ENCODE peak calls at places on chromosome 4, in seven cellular contexts. L is T-helper 9 cell; I is islet precursor cell; K is left lung; H is activated T-helper 1 cell treated with anti-CD3 and anti-CD28 coated beads, Interleukin-2, amount 50 U/mL, for 16 hours; Z is Ammon's horn; N is tibial artery. T is an unnamed sample.

GRCh38 chr4:73011629-73011985 is 57.9 kb downstream of the COX18 start:
- DNase-seq in I (no peak), Z (no peak), L (no peak), H (no peak), K (peak; percentile 55), N (no peak), T (no peak)

GRCh38 chr4:14155803-14156202 is 528.3 kb upstream of the BOD1L1 start:
- DNase-seq in Z (no peak), I (no peak), K (no peak), N (no peak), H (no peak), L (no peak), T (no peak)

GRCh38 chr4:783133-783541 is 42.8 kb downstream of the CPLX1 start:
- DNase-seq in N (no peak), H (no peak), Z (no peak), K (peak; percentile 69), I (no peak), L (no peak), T (no peak)

GRCh38 chr4:32985256-32985655 is 2265.1 kb downstream of the PCDH7 start:
- DNase-seq in L (no peak), H (no peak), K (no peak), I (no peak), N (no peak), Z (no peak), T (peak; percentile 54)

GRCh38 chr4:43992552-43992951 is 456.1 kb downstream of the KCTD8 start:
- DNase-seq in I (no peak), L (no peak), Z (no peak), K (no peak), N (no peak), H (no peak), T (no peak)

GRCh38 chr4:153345011-153345981 is 808 bp downstream of the MND1 start:
- DNase-seq in Z (peak; percentile 43), K (peak; percentile 73), N (peak; percentile 72), H (peak; percentile 13), L (peak; percentile 25), I (peak; percentile 82), T (peak; percentile 69)

GRCh38 chr4:52192697-52193096 is 141.6 kb downstream of the SPATA18 start:
- DNase-seq in I (no peak), Z (no peak), K (no peak), H (no peak), L (no peak), N (no peak), T (peak; percentile 99)

GRCh38 chr4:7679431-7679830 is 244.7 kb upstream of the PSAPL1 start:
- DNase-seq in Z (no peak), N (no peak), H (no peak), K (peak; percentile 59), L (no peak), I (no peak), T (no peak)

GRCh38 chr4:100841911-100842310 is 324.1 kb upstream of the EMCN start:
- DNase-seq in H (no peak), I (no peak), Z (no peak), K (no peak), N (no peak), L (no peak), T (peak; percentile 60)

GRCh38 chr4:163866728-163867313 is 372.3 kb downstream of the TMA16 start:
- DNase-seq in I (no peak), K (no peak), L (no peak), H (no peak), N (no peak), Z (no peak), T (peak; percentile 79)

GRCh38 chr4:21802406-21802805 is 146.2 kb downstream of the KCNIP4 start:
- DNase-seq in L (no peak), Z (no peak), H (no peak), N (no peak), I (no peak), K (no peak), T (peak; percentile 45)

GRCh38 chr4:55941881-55942280 is 6.9 kb upstream of the CEP135 start:
- DNase-seq in I (no peak), H (no peak), N (no peak), Z (no peak), L (no peak), K (no peak), T (no peak)

GRCh38 chr4:2256156-2256731 is 5.7 kb downstream of the MXD4 start:
- DNase-seq in H (no peak), N (peak; percentile 85), I (peak; percentile 50), K (peak; percentile 75), L (no peak), Z (no peak), T (no peak)

GRCh38 chr4:20266215-20267082 is 14.7 kb downstream of the SLIT2 start:
- DNase-seq in Z (no peak), L (no peak), K (no peak), N (no peak), H (no peak), I (no peak), T (no peak)

GRCh38 chr4:5839751-5840674 is 52.9 kb downstream of the CRMP1 start:
- DNase-seq in L (no peak), K (no peak), Z (peak; percentile 63), I (peak; percentile 43), H (no peak), N (no peak), T (peak; percentile 59)

GRCh38 chr4:67721770-67722597 is 21.0 kb upstream of the UBA6 start:
- DNase-seq in N (no peak), K (no peak), L (no peak), H (no peak), I (peak; percentile 77), Z (no peak), T (peak; percentile 42)

GRCh38 chr4:86007042-86007441 is 352.8 kb downstream of the MAPK10 start:
- DNase-seq in N (no peak), K (no peak), Z (no peak), H (no peak), I (no peak), L (no peak), T (peak; percentile 11)

GRCh38 chr4:157075811-157076577 is at the start of gene GLRB:
- DNase-seq in K (peak; percentile 85), N (peak; percentile 64), H (no peak), I (peak; percentile 70), L (no peak), Z (peak; percentile 38), T (no peak)

GRCh38 chr4:1862055-1862911 is 6.3 kb upstream of the LETM1 start:
- DNase-seq in Z (no peak), K (no peak), H (no peak), I (no peak), L (peak; percentile 6), N (no peak), T (no peak)

GRCh38 chr4:120443111-120443510 is 376.5 kb upstream of the MAD2L1 start:
- DNase-seq in Z (no peak), K (no peak), N (no peak), I (no peak), H (no peak), L (no peak), T (peak; percentile 94)

GRCh38 chr4:153643406-153644016 is 40.6 kb upstream of the TLR2 start:
- DNase-seq in Z (peak; percentile 62), L (no peak), I (no peak), H (no peak), N (no peak), K (no peak), T (peak; percentile 56)

GRCh38 chr4:69471639-69472038 is 24.1 kb downstream of the UGT2B4 start:
- DNase-seq in Z (no peak), N (no peak), H (no peak), L (no peak), K (no peak), I (no peak), T (no peak)

GRCh38 chr4:173243917-173244658 is 75.5 kb downstream of the GALNT7 start:
- DNase-seq in H (no peak), N (no peak), K (no peak), L (no peak), Z (no peak), I (no peak), T (no peak)

GRCh38 chr4:15479089-15479912 is 9.6 kb downstream of the CC2D2A start:
- DNase-seq in H (no peak), I (peak; percentile 91), Z (peak; percentile 91), L (no peak), K (no peak), N (peak; percentile 68), T (peak; percentile 91)

GRCh38 chr4:6916587-6917444 is 7.2 kb downstream of the TBC1D14 start:
- DNase-seq in Z (no peak), H (peak; percentile 45), N (no peak), L (peak; percentile 55), I (peak; percentile 91), K (peak; percentile 91), T (peak; percentile 27)

GRCh38 chr4:147288512-147288911 is 192.4 kb upstream of the EDNRA start:
- DNase-seq in H (no peak), N (no peak), Z (no peak), K (no peak), I (no peak), L (no peak), T (no peak)

GRCh38 chr4:68589790-68590189 is 13.7 kb upstream of the UGT2B17 start:
- DNase-seq in Z (no peak), L (no peak), H (no peak), I (peak; percentile 59), K (no peak), N (no peak), T (no peak)

GRCh38 chr4:87716350-87717041 is 66.4 kb downstream of the DMP1 start:
- DNase-seq in N (no peak), H (no peak), L (no peak), Z (no peak), K (no peak), I (no peak), T (peak; percentile 79)

GRCh38 chr4:88779431-88779830 is 81.8 kb upstream of the NAP1L5 start:
- DNase-seq in L (no peak), H (no peak), N (no peak), I (no peak), K (no peak), Z (no peak), T (no peak)

GRCh38 chr4:184417802-184418511 is 56.4 kb downstream of the IRF2 start:
- DNase-seq in Z (peak; percentile 74), H (no peak), K (no peak), L (no peak), N (no peak), I (no peak), T (peak; percentile 94)

GRCh38 chr4:93132631-93133030 is 695.9 kb upstream of the ATOH1 start:
- DNase-seq in K (no peak), H (no peak), I (no peak), N (no peak), L (no peak), Z (no peak), T (no peak)

GRCh38 chr4:27807207-27807606 is 946.6 kb downstream of the STIM2 start:
- DNase-seq in N (no peak), L (no peak), I (no peak), K (no peak), Z (no peak), H (no peak), T (peak; percentile 19)

GRCh38 chr4:88605744-88606143 is 13.5 kb downstream of the HERC3 start:
- DNase-seq in N (no peak), L (peak; percentile 9), K (no peak), H (no peak), Z (no peak), I (no peak), T (no peak)

GRCh38 chr4:76090241-76090691 is 15.8 kb downstream of the ART3 start:
- DNase-seq in K (no peak), I (no peak), N (no peak), L (no peak), H (no peak), Z (peak; percentile 45), T (peak; percentile 91)

GRCh38 chr4:8198906-8199593 is at the start of gene SH3TC1:
- DNase-seq in L (peak; percentile 39), H (peak; percentile 27), K (peak; percentile 98), I (peak; percentile 92), Z (peak; percentile 88), N (peak; percentile 89), T (peak; percentile 71)

T was measured in fibroblast of mammary gland.